ENCODE peak calls at places on chromosomes 5 and 9, in six cellular contexts. E, B, J, W, D and I are unnamed samples.
A peak's percentile ranks its signal among the peaks of the same experiment; 100 is the strongest.

GRCh38 chr5:158640581-158640980 is 459.1 kb downstream of the EBF1 start:
- DNase-seq in E (peak; percentile 85), B (no peak), J (no peak), W (no peak), D (no peak), I (no peak)

GRCh38 chr9:116060631-116061030 is 93.0 kb upstream of the PAPPA start:
- DNase-seq in E (no peak), B (no peak), J (no peak), W (no peak), D (no peak), I (no peak)

GRCh38 chr5:73120222-73121108 is at the start of gene TMEM171:
- DNase-seq in E (peak; percentile 35), B (no peak), J (no peak), W (no peak), D (no peak), I (peak; percentile 11)

GRCh38 chr5:170886210-170886894 is 24.5 kb downstream of the RANBP17 start:
- DNase-seq in E (no peak), B (no peak), J (no peak), W (no peak), D (no peak), I (no peak)

GRCh38 chr9:83981126-83981871 is 694 bp downstream of the RMI1 start:
- DNase-seq in E (peak; percentile 58), B (no peak), J (peak; percentile 19), W (no peak), D (no peak), I (no peak)

GRCh38 chr5:61744690-61745619 is 412.9 kb downstream of the ZSWIM6 start:
- DNase-seq in E (no peak), B (no peak), J (no peak), W (no peak), D (no peak), I (no peak)

GRCh38 chr9:134427153-134427782 is 101.0 kb downstream of the RXRA start:
- DNase-seq in E (no peak), B (no peak), J (no peak), W (no peak), D (no peak), I (no peak)

GRCh38 chr5:137858223-137858916 is 9.3 kb upstream of the MYOT start:
- DNase-seq in E (peak; percentile 49), B (no peak), J (peak; percentile 39), W (no peak), D (peak; percentile 54), I (no peak)

GRCh38 chr9:86126998-86127972 is 27.9 kb upstream of the GOLM1 start:
- DNase-seq in E (peak; percentile 86), B (no peak), J (no peak), W (peak; percentile 29), D (no peak), I (peak; percentile 3)

GRCh38 chr9:27194401-27195091 is 85.5 kb downstream of the TEK start:
- DNase-seq in E (peak; percentile 89), B (no peak), J (no peak), W (no peak), D (no peak), I (no peak)

GRCh38 chr5:80961376-80962281 is 1.5 kb downstream of the RASGRF2 start:
- DNase-seq in E (no peak), B (no peak), J (no peak), W (no peak), D (no peak), I (peak; percentile 89)

GRCh38 chr9:121294866-121295661 is 27.1 kb downstream of the GSN start:
- DNase-seq in E (no peak), B (peak; percentile 81), J (no peak), W (peak; percentile 84), D (no peak), I (no peak)

GRCh38 chr9:131334568-131335105 is 45.1 kb downstream of the PLPP7 start:
- DNase-seq in E (peak; percentile 63), B (no peak), J (no peak), W (no peak), D (no peak), I (no peak)

GRCh38 chr5:93579561-93580386 is 1.2 kb downstream of the NR2F1-AS1 start:
- DNase-seq in E (peak; percentile 49), B (no peak), J (peak; percentile 34), W (peak; percentile 61), D (no peak), I (no peak)

GRCh38 chr9:93196095-93197055 is 12.4 kb downstream of the WNK2 start:
- DNase-seq in E (no peak), B (no peak), J (no peak), W (no peak), D (no peak), I (no peak)

GRCh38 chr9:109286571-109286977 is 34.3 kb downstream of the EPB41L4B start:
- DNase-seq in E (peak; percentile 41), B (no peak), J (no peak), W (no peak), D (no peak), I (no peak)

GRCh38 chr5:149416977-149417713 is 38.1 kb upstream of the IL17B start:
- DNase-seq in E (peak; percentile 51), B (no peak), J (no peak), W (peak; percentile 52), D (no peak), I (no peak)

GRCh38 chr9:123099042-123099441 is 65.6 kb downstream of the GPR21 start:
- DNase-seq in E (no peak), B (no peak), J (no peak), W (no peak), D (no peak), I (no peak)

GRCh38 chr5:72841756-72842535 is 25.5 kb downstream of the TNPO1 start:
- DNase-seq in E (peak; percentile 56), B (no peak), J (no peak), W (no peak), D (no peak), I (no peak)

GRCh38 chr5:88690619-88691560 is 192.1 kb downstream of the MEF2C start:
- DNase-seq in E (peak; percentile 56), B (no peak), J (peak; percentile 86), W (peak; percentile 65), D (peak; percentile 83), I (peak; percentile 79)

GRCh38 chr5:50958852-50959457 is 292.5 kb downstream of the PARP8 start:
- DNase-seq in E (peak; percentile 33), B (no peak), J (no peak), W (no peak), D (peak; percentile 32), I (no peak)

GRCh38 chr9:88697764-88698436 is 162.9 kb downstream of the NXNL2 start:
- DNase-seq in E (no peak), B (no peak), J (no peak), W (no peak), D (no peak), I (no peak)

GRCh38 chr5:82259172-82259800 is 18.9 kb downstream of the RPS23 start:
- DNase-seq in E (peak; percentile 53), B (no peak), J (no peak), W (no peak), D (no peak), I (no peak)

GRCh38 chr9:130920762-130921482 is 18.1 kb downstream of the FIBCD1 start:
- DNase-seq in E (no peak), B (no peak), J (no peak), W (no peak), D (no peak), I (no peak)

GRCh38 chr9:22102347-22103053 is 93.4 kb upstream of the CDKN2B start:
- DNase-seq in E (no peak), B (no peak), J (no peak), W (no peak), D (no peak), I (no peak)

GRCh38 chr5:3029396-3029795 is 277.9 kb upstream of the IRX2 start:
- DNase-seq in E (no peak), B (no peak), J (no peak), W (no peak), D (no peak), I (no peak)

GRCh38 chr5:67809589-67809988 is 406.0 kb upstream of the PIK3R1 start:
- DNase-seq in E (no peak), B (no peak), J (peak; percentile 16), W (no peak), D (no peak), I (no peak)

GRCh38 chr5:43560128-43560527 is 3.3 kb upstream of the PAIP1 start:
- DNase-seq in E (peak; percentile 58), B (no peak), J (no peak), W (no peak), D (no peak), I (no peak)

GRCh38 chr5:150263801-150264621 is 25.6 kb downstream of the CAMK2A start:
- DNase-seq in E (peak; percentile 90), B (no peak), J (no peak), W (peak; percentile 54), D (no peak), I (no peak)

GRCh38 chr9:72315089-72315509 is 49.9 kb downstream of the ZFAND5 start:
- DNase-seq in E (peak; percentile 67), B (peak; percentile 82), J (no peak), W (peak; percentile 81), D (no peak), I (no peak)

GRCh38 chr5:96381526-96381925 is 51.5 kb downstream of the PCSK1 start:
- DNase-seq in E (no peak), B (no peak), J (no peak), W (no peak), D (no peak), I (peak; percentile 11)

GRCh38 chr5:31251032-31251431 is 57.5 kb downstream of the CDH6 start:
- DNase-seq in E (no peak), B (no peak), J (no peak), W (no peak), D (no peak), I (no peak)
- TF ChIP-seq CTCF in E (no peak), B (no peak), J (no peak), W (no peak), D (no peak), I (no peak)

GRCh38 chr5:32008746-32009145 is 165.4 kb downstream of the GOLPH3 start:
- DNase-seq in E (no peak), B (no peak), J (no peak), W (no peak), D (no peak), I (no peak)
- TF ChIP-seq CTCF in E (no peak), B (no peak), J (no peak), W (no peak), D (no peak), I (no peak)

DNA sequence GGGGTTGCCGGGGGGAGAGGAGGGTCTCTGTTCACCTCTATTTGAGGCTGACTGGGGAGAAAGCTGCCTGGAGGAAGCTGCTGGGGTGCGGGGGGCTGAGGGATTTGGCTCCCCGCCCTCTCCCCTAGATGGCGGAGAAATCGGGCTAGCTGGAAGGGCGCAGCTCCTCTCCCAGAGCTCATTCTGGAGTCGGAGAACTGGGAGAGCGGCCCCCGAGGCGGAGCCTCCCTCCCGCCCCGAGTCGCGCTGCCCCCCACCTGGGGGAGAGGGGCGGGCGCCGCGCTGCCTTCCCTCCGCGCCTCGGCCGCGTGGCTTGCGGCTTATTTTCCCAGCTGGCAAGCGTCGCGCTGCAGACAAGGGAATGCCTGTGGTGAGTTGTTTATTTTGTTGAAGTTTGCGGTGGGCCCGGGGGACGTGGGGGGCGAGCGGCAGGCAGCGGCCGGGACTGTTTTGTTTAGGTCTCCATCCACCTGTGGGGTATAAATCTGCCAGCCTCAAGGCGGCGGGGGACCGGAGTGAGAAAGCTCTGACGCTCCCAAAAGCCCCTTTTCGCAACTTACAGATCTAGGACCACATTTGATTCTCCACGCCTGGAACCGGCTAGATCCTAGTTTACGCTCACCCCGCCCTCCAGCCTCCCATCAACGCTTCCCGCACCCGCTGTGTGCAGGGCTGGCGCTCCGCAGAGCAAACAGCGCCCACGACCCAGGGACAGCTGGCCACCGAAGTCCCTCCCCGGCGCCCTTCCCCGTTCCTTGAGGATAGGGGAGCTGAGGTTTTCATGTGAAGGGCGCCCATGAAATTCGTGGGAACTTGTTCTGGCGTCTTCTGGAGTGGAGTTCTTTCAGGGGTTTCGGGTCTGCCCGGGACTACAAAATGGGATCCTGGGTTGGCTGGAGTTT is 4.0 kb upstream of the RGMB start:
- DNase-seq in E (peak; percentile 66), B (no peak), J (peak; percentile 64), W (peak; percentile 51), D (peak; percentile 67), I (peak; percentile 63)
- TF ChIP-seq CTCF in E (no peak), B (no peak), J (no peak), W (peak; percentile 31), D (peak; percentile 67), I (peak; percentile 78)

GRCh38 chr5:166382031-166382430 is 1909.4 kb upstream of the WWC1 start:
- DNase-seq in E (no peak), B (no peak), J (no peak), W (no peak), D (no peak), I (no peak)
- TF ChIP-seq CTCF in E (no peak), B (no peak), J (no peak), W (no peak), D (no peak), I (no peak)